ENCODE peak calls at places on chromosomes 12 and 14, in five cellular contexts. G, A, T, W and C are unnamed samples.

GRCh38 chr14:21039585-21040369 is 2.4 kb upstream of the RNASE7 start:
- DNase-seq in G (no peak), A (peak; percentile 30), T (no peak), W (no peak), C (peak; percentile 40)

GRCh38 chr12:116878567-116879508 is 2.4 kb downstream of the HRK start:
- DNase-seq in G (no peak), A (peak; percentile 50), T (no peak), W (peak; percentile 89), C (no peak)

GRCh38 chr14:50260511-50260910 is 29.1 kb upstream of the SOS2 start:
- DNase-seq in G (no peak), A (no peak), T (no peak), W (no peak), C (peak; percentile 16)

GRCh38 chr14:95935228-95935822 is 58.7 kb downstream of the TUNAR start:
- DNase-seq in G (no peak), A (peak; percentile 66), T (peak; percentile 61), W (no peak), C (peak; percentile 57)

GRCh38 chr12:13187399-13187798 is 9.1 kb upstream of the EMP1 start:
- DNase-seq in G (no peak), A (no peak), T (no peak), W (no peak), C (no peak)

GRCh38 chr14:51884086-51884927 is 23.9 kb downstream of the GNG2 start:
- DNase-seq in G (no peak), A (no peak), T (no peak), W (no peak), C (no peak)

GRCh38 chr14:31988237-31988636 is 88.9 kb upstream of the ARHGAP5 start:
- DNase-seq in G (no peak), A (no peak), T (no peak), W (no peak), C (no peak)

GRCh38 chr12:124007356-124007755 is 34.3 kb downstream of the ZNF664 start:
- DNase-seq in G (no peak), A (no peak), T (no peak), W (no peak), C (no peak)

GRCh38 chr12:51323966-51324895 is at the start of gene BIN2:
- DNase-seq in G (no peak), A (no peak), T (no peak), W (peak; percentile 85), C (no peak)

GRCh38 chr12:40312982-40313576 is 88.3 kb downstream of the LRRK2 start:
- DNase-seq in G (no peak), A (no peak), T (no peak), W (no peak), C (no peak)

GRCh38 chr12:44875417-44875953 is 630 bp downstream of the NELL2 start:
- DNase-seq in G (no peak), A (peak; percentile 39), T (peak; percentile 33), W (no peak), C (peak; percentile 14)

GRCh38 chr12:94570161-94570560 is 80.2 kb downstream of the TMCC3 start:
- DNase-seq in G (no peak), A (no peak), T (no peak), W (no peak), C (no peak)

GRCh38 chr14:28745176-28745575 is 21.4 kb upstream of the FOXG1 start:
- DNase-seq in G (no peak), A (no peak), T (no peak), W (no peak), C (no peak)

GRCh38 chr14:70052990-70053389 is 135.8 kb downstream of the SLC8A3 start:
- DNase-seq in G (no peak), A (peak; percentile 81), T (peak; percentile 61), W (no peak), C (peak; percentile 63)

GRCh38 chr14:84144166-84144565 is 1385.8 kb upstream of the FLRT2 start:
- DNase-seq in G (no peak), A (no peak), T (no peak), W (no peak), C (no peak)

GRCh38 chr12:31118831-31119530 is 45.3 kb downstream of the DDX11 start:
- DNase-seq in G (no peak), A (peak; percentile 74), T (peak; percentile 43), W (peak; percentile 67), C (peak; percentile 30)

GRCh38 chr14:79631276-79631675 is 580.0 kb downstream of the DIO2 start:
- DNase-seq in G (no peak), A (no peak), T (no peak), W (peak; percentile 59), C (no peak)

GRCh38 chr12:46382425-46382973 is 9.9 kb upstream of the SLC38A2 start:
- DNase-seq in G (no peak), A (no peak), T (no peak), W (no peak), C (no peak)

GRCh38 chr12:46384451-46385301 is 12.1 kb upstream of the SLC38A2 start:
- DNase-seq in G (no peak), A (no peak), T (no peak), W (no peak), C (no peak)

GRCh38 chr12:46382974-46383653 is 10.5 kb upstream of the SLC38A2 start:
- DNase-seq in G (peak; percentile 69), A (peak; percentile 90), T (peak; percentile 79), W (peak; percentile 99), C (peak; percentile 89)

GRCh38 chr12:46385439-46385838 is 12.9 kb upstream of the SLC38A2 start:
- DNase-seq in G (no peak), A (no peak), T (no peak), W (no peak), C (no peak)

GRCh38 chr12:46383654-46384450 is 11.3 kb upstream of the SLC38A2 start:
- DNase-seq in G (peak; percentile 45), A (no peak), T (peak; percentile 31), W (peak; percentile 98), C (peak; percentile 60)
- TF ChIP-seq CTCF in G (peak; percentile 32), A (no peak), T (peak; percentile 23), W (no peak), C (no peak)

GRCh38 chr12:3453947-3454675 is 36.9 kb upstream of the PRMT8 start:
- DNase-seq in G (no peak), A (no peak), T (no peak), W (no peak), C (no peak)

GRCh38 chr12:3452348-3452747 is 38.7 kb upstream of the PRMT8 start:
- DNase-seq in G (no peak), A (no peak), T (no peak), W (no peak), C (no peak)

GRCh38 chr12:3454780-3455179 is 36.2 kb upstream of the PRMT8 start:
- DNase-seq in G (no peak), A (no peak), T (no peak), W (no peak), C (no peak)

GRCh38 chr12:3455312-3455711 is 35.7 kb upstream of the PRMT8 start:
- DNase-seq in G (no peak), A (no peak), T (no peak), W (no peak), C (no peak)

GRCh38 chr12:3453266-3453862 is 37.6 kb upstream of the PRMT8 start:
- DNase-seq in G (no peak), A (no peak), T (no peak), W (no peak), C (no peak)
- TF ChIP-seq CTCF in G (no peak), A (no peak), T (no peak), W (no peak), C (no peak)

DNA sequence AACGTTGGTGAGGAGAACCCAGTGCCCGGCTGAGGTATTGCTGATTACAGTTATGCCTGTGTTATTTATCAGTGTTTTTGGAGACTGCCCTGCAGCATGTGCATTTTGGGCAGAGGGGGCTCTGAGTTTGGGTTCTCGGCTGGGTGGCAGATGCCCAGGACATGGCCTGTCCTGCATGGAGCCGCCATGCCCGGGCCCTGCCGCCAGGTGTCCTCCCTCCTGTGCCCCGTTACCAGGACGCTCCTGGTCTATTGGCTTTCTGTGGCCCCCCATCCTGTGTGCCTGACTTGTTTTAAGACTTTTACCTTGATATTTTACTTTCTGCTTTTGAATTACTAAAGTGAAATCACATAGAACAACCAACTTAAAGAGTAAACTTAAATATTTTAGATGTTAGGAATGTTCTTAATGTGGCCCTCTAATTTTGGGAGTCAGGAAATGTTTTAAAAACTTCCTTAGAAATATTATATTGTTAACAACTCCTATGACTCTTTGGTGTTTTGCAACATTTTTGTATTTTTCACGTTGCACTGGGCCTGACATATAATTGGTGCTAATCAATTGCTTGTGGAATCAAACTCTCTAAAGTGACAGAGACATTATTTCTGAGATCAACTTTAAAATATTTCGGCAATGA is 51.8 kb downstream of the PRIMA1 start:
- DNase-seq in G (no peak), A (no peak), T (no peak), W (peak; percentile 35), C (peak; percentile 45)
- TF ChIP-seq CTCF in G (peak; percentile 22), A (peak; percentile 41), T (peak; percentile 49), W (no peak), C (peak; percentile 40)

GRCh38 chr12:92502417-92503028 is 200.3 kb upstream of the PLEKHG7 start:
- DNase-seq in G (no peak), A (no peak), T (no peak), W (no peak), C (no peak)
- TF ChIP-seq CTCF in G (peak; percentile 31), A (no peak), T (no peak), W (peak; percentile 37), C (no peak)

GRCh38 chr14:64478634-64479250 is 13.4 kb downstream of the AKAP5 start:
- DNase-seq in G (no peak), A (no peak), T (no peak), W (no peak), C (no peak)
- TF ChIP-seq CTCF in G (peak; percentile 46), A (peak; percentile 25), T (peak; percentile 67), W (peak; percentile 29), C (no peak)

GRCh38 chr14:100104523-100105300 is 39.5 kb downstream of the EVL start:
- DNase-seq in G (no peak), A (no peak), T (no peak), W (peak; percentile 51), C (no peak)
- TF ChIP-seq CTCF in G (no peak), A (no peak), T (no peak), W (no peak), C (no peak)

GRCh38 chr12:56007892-56008471 is 10.9 kb downstream of the SUOX start:
- DNase-seq in G (no peak), A (no peak), T (no peak), W (no peak), C (no peak)

GRCh38 chr12:56010112-56010570 is 10.7 kb upstream of the IKZF4 start:
- DNase-seq in G (no peak), A (no peak), T (no peak), W (no peak), C (no peak)

GRCh38 chr12:56011509-56012090 is 9.2 kb upstream of the IKZF4 start:
- DNase-seq in G (no peak), A (no peak), T (no peak), W (no peak), C (no peak)

GRCh38 chr12:56004211-56004610 is 7.1 kb downstream of the SUOX start:
- DNase-seq in G (no peak), A (no peak), T (no peak), W (no peak), C (no peak)

GRCh38 chr12:56007148-56007891 is 10.2 kb downstream of the SUOX start:
- DNase-seq in G (no peak), A (peak; percentile 92), T (peak; percentile 70), W (peak; percentile 96), C (peak; percentile 68)
- TF ChIP-seq CTCF in G (no peak), A (no peak), T (no peak), W (peak; percentile 6), C (no peak)